ENCODE peak calls at places on chromosome 1, in ten cellular contexts. M is EL; C is putamen; Y is stimulated activated naive CD8-positive, alpha-beta T cell treated with anti-CD3 and anti-CD28 coated beads, Interleukin-15, Interleukin-2, amounts not matched to agents 100 U/mL and 50 U/mL, for 24 hours; H is stimulated activated CD8-positive, alpha-beta memory T cell treated with anti-CD3 and anti-CD28 coated beads, Interleukin-12 subunit alpha, Interleukin-12 subunit beta, amount 100 ng/mL, for 1 hour; E is HuH-7.5; V is CMK; U is NCI-H460; K is kidney tubule cell; T is caudate nucleus. O is an unnamed sample.

GRCh38 chr1:91546301-91546581 is 45.6 kb downstream of the CDC7 start:
- DNase-seq in M (no peak), C (no peak), Y (no peak), H (no peak), E (peak), V (no peak), U (no peak), K (no peak), T (no peak), O (no peak)

GRCh38 chr1:52629021-52629643 is 3.8 kb upstream of the SHISAL2A start:
- DNase-seq in M (no peak), C (peak), Y (no peak), H (no peak), E (no peak), V (no peak), U (no peak), K (peak), T (peak), O (no peak)

GRCh38 chr1:174743654-174744561 is 255.8 kb upstream of the CACYBP start:
- DNase-seq in M (peak), C (peak), Y (no peak), H (no peak), E (peak), V (peak), U (peak), K (peak), T (no peak), O (no peak)

GRCh38 chr1:84936116-84936810 is 43.3 kb upstream of the LPAR3 start:
- DNase-seq in M (peak), C (peak), Y (peak), H (peak), E (peak), V (peak), U (peak), K (peak), T (peak), O (no peak)

GRCh38 chr1:53069663-53070327 is 7.8 kb downstream of the PODN start:
- DNase-seq in M (no peak), C (no peak), Y (no peak), H (no peak), E (no peak), V (no peak), U (no peak), K (no peak), T (no peak), O (no peak)

GRCh38 chr1:56481140-56481694 is 98.1 kb downstream of the PLPP3 start:
- DNase-seq in M (no peak), C (no peak), Y (no peak), H (no peak), E (no peak), V (no peak), U (no peak), K (no peak), T (no peak), O (no peak)

GRCh38 chr1:39275836-39276507 is 71.5 kb downstream of the MACF1 start:
- DNase-seq in M (no peak), C (no peak), Y (no peak), H (no peak), E (no peak), V (no peak), U (no peak), K (no peak), T (no peak), O (no peak)

GRCh38 chr1:98991127-98992003 is 13.3 kb downstream of the PLPPR5 start:
- DNase-seq in M (peak), C (no peak), Y (no peak), H (no peak), E (no peak), V (no peak), U (peak), K (peak), T (no peak), O (peak)

GRCh38 chr1:228900099-228900965 is 165.1 kb downstream of the RHOU start:
- DNase-seq in M (no peak), C (no peak), Y (no peak), H (no peak), E (no peak), V (no peak), U (no peak), K (no peak), T (no peak), O (no peak)

GRCh38 chr1:221635305-221635704 is 106.6 kb downstream of the DUSP10 start:
- DNase-seq in M (no peak), C (no peak), Y (no peak), H (no peak), E (no peak), V (no peak), U (no peak), K (no peak), T (no peak), O (no peak)

GRCh38 chr1:24318238-24318987 is 744 bp upstream of the GRHL3 start:
- DNase-seq in M (peak), C (peak), Y (no peak), H (no peak), E (no peak), V (no peak), U (no peak), K (peak), T (no peak), O (peak)

GRCh38 chr1:90339822-90340221 is 344.9 kb downstream of the ZNF326 start:
- DNase-seq in M (no peak), C (no peak), Y (no peak), H (no peak), E (no peak), V (no peak), U (no peak), K (peak), T (no peak), O (no peak)

GRCh38 chr1:202953412-202953811 is 4.7 kb downstream of the ADIPOR1 start:
- DNase-seq in M (no peak), C (no peak), Y (no peak), H (no peak), E (no peak), V (no peak), U (no peak), K (no peak), T (no peak), O (no peak)